ENCODE peak calls at places on chromosomes 6 and 20, in four cellular contexts. Z, C, T and Y are unnamed samples.

GRCh38 chr20:61514805-61515505 is 262.9 kb downstream of the CDH4 start:
- DNase-seq in Z (no peak), C (no peak), T (no peak), Y (no peak)

GRCh38 chr20:64035066-64035932 is 683 bp upstream of the C20orf204 start:
- DNase-seq in Z (no peak), C (no peak), T (no peak), Y (no peak)

GRCh38 chr20:31720486-31721407 is 1.9 kb downstream of the BCL2L1 start:
- DNase-seq in Z (no peak), C (no peak), T (no peak), Y (no peak)

GRCh38 chr6:155201461-155202226 is 62.2 kb upstream of the CLDN20 start:
- DNase-seq in Z (no peak), C (no peak), T (peak), Y (no peak)

GRCh38 chr6:162301128-162301527 is 426.4 kb downstream of the PRKN start:
- DNase-seq in Z (no peak), C (no peak), T (no peak), Y (no peak)

GRCh38 chr6:90406142-90406794 is 109.6 kb upstream of the BACH2 start:
- DNase-seq in Z (no peak), C (no peak), T (peak), Y (no peak)

GRCh38 chr20:50987493-50988210 is 29.0 kb downstream of the MOCS3 start:
- DNase-seq in Z (peak), C (peak), T (peak), Y (peak)

GRCh38 chr20:45347936-45348809 is at the start of gene SDC4:
- DNase-seq in Z (no peak), C (peak), T (peak), Y (peak)

GRCh38 chr6:166596741-166597507 is 10.4 kb upstream of the RAMACL start:
- DNase-seq in Z (no peak), C (no peak), T (no peak), Y (no peak)

GRCh38 chr6:23518294-23518693 is 607.7 kb upstream of the NRSN1 start:
- DNase-seq in Z (no peak), C (no peak), T (no peak), Y (no peak)

GRCh38 chr6:44960898-44961297 is 367.2 kb upstream of the RUNX2 start:
- DNase-seq in Z (no peak), C (no peak), T (no peak), Y (no peak)

GRCh38 chr6:136788069-136788902 is 4.0 kb downstream of the MAP3K5 start:
- DNase-seq in Z (no peak), C (no peak), T (no peak), Y (no peak)

DNA sequence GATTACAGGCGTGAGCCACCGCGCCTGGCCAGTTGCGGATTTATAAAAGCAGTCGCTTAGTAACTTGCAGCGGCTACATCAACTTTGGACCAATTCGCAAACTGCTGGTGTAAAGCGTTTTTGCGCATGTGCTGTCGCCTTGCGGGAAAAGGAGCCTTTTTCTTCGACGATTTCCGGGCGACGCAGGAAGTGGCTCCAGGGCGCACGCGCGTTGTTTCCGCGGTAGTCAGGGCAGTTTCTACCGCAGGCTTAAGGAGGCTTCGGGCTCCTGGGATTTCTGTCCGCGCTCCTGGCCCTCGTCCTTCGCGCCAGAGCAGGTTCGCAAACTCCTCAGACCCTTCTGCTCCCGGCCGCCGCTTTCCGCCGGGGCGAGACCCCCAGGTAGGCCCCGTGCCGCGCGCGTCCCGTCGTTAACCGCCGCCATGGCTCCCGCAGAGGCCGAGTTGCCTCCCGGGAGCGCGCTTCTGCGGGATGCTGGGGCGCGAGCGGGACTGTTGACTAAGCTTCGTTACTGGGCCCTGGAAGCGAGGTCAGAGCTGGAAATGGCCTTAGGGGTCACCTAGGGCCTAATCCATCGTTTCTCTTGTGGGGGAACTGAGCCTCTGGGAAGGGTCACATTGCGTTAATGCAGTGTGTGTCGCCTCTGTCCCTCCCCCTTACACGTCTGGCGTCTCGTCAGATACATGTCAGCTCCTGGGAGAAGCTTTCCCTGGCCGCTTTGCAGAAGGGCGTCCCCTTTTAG is at the start of gene RAE1:
- DNase-seq in Z (peak), C (peak), T (peak), Y (peak)
- TF ChIP-seq POLR2A in Z (no peak), C (peak), T (peak), Y (no peak)

GRCh38 chr6:6930223-6930880 is 177.4 kb upstream of the RREB1 start:
- DNase-seq in Z (no peak), C (no peak), T (no peak), Y (no peak)

GRCh38 chr6:6925391-6926164 is 182.2 kb upstream of the RREB1 start:
- DNase-seq in Z (no peak), C (no peak), T (no peak), Y (no peak)

GRCh38 chr6:6924708-6925107 is 183.1 kb upstream of the RREB1 start:
- DNase-seq in Z (no peak), C (no peak), T (no peak), Y (no peak)

GRCh38 chr6:6931047-6932025 is 176.4 kb upstream of the RREB1 start:
- DNase-seq in Z (no peak), C (no peak), T (no peak), Y (no peak)

GRCh38 chr6:6927437-6928361 is 180.1 kb upstream of the RREB1 start:
- DNase-seq in Z (no peak), C (no peak), T (no peak), Y (peak)
- TF ChIP-seq POLR2A in Z (no peak), C (no peak), T (no peak), Y (no peak)

GRCh38 chr6:32970413-32971244 is 2.2 kb downstream of the BRD2 start:
- DNase-seq in Z (peak), C (peak), T (peak), Y (peak)
- TF ChIP-seq POLR2A in Z (no peak), C (no peak), T (peak), Y (no peak)

DNA sequence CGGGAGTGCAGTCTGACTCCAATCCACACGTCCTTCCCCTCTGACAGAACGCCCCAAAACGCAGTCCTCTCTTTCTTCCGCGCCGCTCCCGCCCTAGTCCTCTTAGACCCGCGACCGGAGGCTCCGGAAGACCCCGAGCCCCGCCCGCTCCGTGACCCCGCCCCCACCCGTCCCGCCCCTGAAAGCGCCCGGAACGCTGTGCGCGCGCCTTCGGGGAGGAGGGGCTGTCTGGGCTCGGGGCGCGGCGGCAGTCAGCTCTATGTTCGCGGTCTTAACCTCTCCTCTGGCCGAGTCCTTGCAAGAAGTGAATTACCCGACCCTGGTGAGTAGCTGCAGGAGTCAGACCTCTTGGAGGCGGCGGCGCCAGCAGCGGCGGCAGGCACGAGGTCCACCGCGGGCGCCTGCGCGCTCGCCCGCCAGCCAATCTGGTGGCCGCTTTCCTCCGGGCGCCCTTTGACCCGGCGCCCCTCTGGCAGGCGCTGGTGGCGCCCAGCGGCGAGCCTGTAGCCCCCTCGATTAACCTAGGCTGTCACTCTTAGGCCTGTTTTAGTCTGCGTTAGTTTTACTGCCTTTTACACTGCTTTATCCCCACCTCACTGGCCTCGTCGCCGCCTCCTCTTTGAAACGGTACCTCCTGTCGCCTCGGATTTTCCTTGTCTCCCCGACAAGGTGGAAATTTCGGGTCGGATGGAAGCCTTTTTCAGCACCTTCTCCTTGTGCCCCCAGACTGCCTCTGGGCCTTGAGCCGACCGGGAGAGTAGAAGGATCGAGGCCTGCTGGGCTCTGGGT is at the start of gene MANEA:
- DNase-seq in Z (peak), C (peak), T (peak), Y (peak)
- TF ChIP-seq POLR2A in Z (no peak), C (peak), T (peak), Y (peak)

GRCh38 chr6:68633654-68634502 is 1.2 kb upstream of the ADGRB3 start:
- DNase-seq in Z (no peak), C (no peak), T (no peak), Y (no peak)

GRCh38 chr6:68635412-68635705 is 277 bp downstream of the ADGRB3 start:
- DNase-seq in Z (no peak), C (no peak), T (no peak), Y (no peak)

GRCh38 chr6:68632620-68633195 is 2.4 kb upstream of the ADGRB3 start:
- DNase-seq in Z (no peak), C (no peak), T (no peak), Y (no peak)

GRCh38 chr6:68635706-68636513 is 828 bp downstream of the ADGRB3 start:
- DNase-seq in Z (no peak), C (peak), T (no peak), Y (peak)

GRCh38 chr6:68634503-68635411 is at the start of gene ADGRB3:
- DNase-seq in Z (peak), C (peak), T (peak), Y (peak)
- TF ChIP-seq POLR2A in Z (no peak), C (peak), T (no peak), Y (no peak)

GRCh38 chr20:5039255-5039657 is 37.9 kb upstream of the SLC23A2 start:
- DNase-seq in Z (no peak), C (no peak), T (no peak), Y (no peak)
- TF ChIP-seq POLR2A in Z (no peak), C (no peak), T (no peak), Y (no peak)

DNA sequence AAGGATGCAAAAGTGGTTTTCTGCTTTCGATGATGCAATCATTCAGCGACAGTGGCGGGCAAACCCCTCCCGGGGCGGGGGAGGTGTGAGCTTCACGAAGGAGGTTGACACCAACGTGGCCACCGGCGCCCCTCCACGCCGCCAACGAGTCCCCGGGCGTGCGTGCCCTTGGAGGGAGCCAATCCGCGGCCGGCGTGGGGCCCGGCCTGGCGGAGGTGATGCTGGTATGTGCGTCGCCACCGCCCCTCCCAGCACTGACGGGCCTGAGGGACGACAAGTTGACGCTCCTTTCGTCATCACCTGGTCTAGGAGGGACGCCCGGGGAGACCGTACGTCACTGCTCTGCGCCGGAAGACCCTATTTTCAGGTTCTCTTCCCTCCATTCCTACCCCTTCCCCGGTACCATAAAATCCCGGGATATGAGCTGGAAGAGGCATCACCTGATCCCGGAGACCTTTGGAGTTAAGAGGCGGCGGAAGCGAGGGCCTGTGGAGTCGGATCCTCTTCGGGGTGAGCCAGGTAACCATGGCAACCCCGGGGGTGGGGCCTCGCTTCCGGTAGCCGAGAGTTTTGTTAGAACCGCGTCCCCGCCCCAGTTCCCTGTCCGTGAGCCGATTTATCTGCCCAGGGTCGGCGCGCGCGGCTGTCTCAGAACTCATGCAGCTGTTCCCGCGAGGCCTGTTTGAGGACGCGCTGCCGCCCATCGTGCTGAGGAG is at the start of gene DXO:
- DNase-seq in Z (peak), C (peak), T (peak), Y (peak)
- TF ChIP-seq POLR2A in Z (no peak), C (peak), T (peak), Y (peak)

GRCh38 chr6:37432916-37433656 is at the start of gene CMTR1:
- DNase-seq in Z (peak), C (peak), T (peak), Y (peak)
- TF ChIP-seq POLR2A in Z (no peak), C (peak), T (peak), Y (peak)